ENCODE peak calls at places on chromosome 2, in four cellular contexts. E is K562, J is H1, D is HepG2. P is an unnamed sample. For H3K4me1, the result is how much of the 10 kb centered on the place peaks cover.

GRCh38 chr2:38653715-38654494 is 12.0 kb upstream of the GALM start:
- DNase-seq in E (no peak), J (no peak), D (peak), P (no peak)

GRCh38 chr2:58427572-58428285 is 186.6 kb upstream of the FANCL start:
- DNase-seq in E (no peak), J (peak), D (peak), P (peak)

GRCh38 chr2:168432565-168433186 is 23.4 kb upstream of the CERS6 start:
- DNase-seq in E (no peak), J (no peak), D (no peak), P (no peak)

GRCh38 chr2:23596316-23596885 is 211.4 kb downstream of the KLHL29 start:
- DNase-seq in E (no peak), J (no peak), D (no peak), P (no peak)

GRCh38 chr2:67294218-67294617 is 102.9 kb upstream of the ETAA1 start:
- DNase-seq in E (no peak), J (no peak), D (no peak), P (no peak)

GRCh38 chr2:148221166-148221565 is 200.3 kb downstream of the MBD5 start:
- DNase-seq in E (no peak), J (no peak), D (no peak), P (no peak)

GRCh38 chr2:133417410-133417809 is 150.9 kb downstream of the NCKAP5 start:
- DNase-seq in E (no peak), J (no peak), D (peak), P (no peak)

GRCh38 chr2:178584666-178585065 is 104.4 kb downstream of the PLEKHA3 start:
- DNase-seq in E (no peak), J (no peak), D (no peak), P (no peak)

GRCh38 chr2:44962176-44962695 is 20.7 kb downstream of the SIX3 start:
- DNase-seq in E (no peak), J (no peak), D (no peak), P (no peak)

GRCh38 chr2:54341656-54342055 is 85.6 kb upstream of the TSPYL6 start:
- DNase-seq in E (no peak), J (no peak), D (no peak), P (no peak)

GRCh38 chr2:59254279-59254678 is 1013.2 kb upstream of the FANCL start:
- DNase-seq in E (no peak), J (no peak), D (no peak), P (no peak)

GRCh38 chr2:186695081-186695756 is 1.4 kb downstream of the FAM171B start:
- DNase-seq in E (no peak), J (no peak), D (no peak), P (no peak)

GRCh38 chr2:19879115-19879514 is 22.7 kb downstream of the TTC32 start:
- DNase-seq in E (no peak), J (peak), D (no peak), P (no peak)

GRCh38 chr2:175730025-175730424 is 272.0 kb downstream of the LNPK start:
- DNase-seq in E (no peak), J (no peak), D (peak), P (no peak)

GRCh38 chr2:191749181-191749540 is 71.2 kb downstream of the NABP1 start:
- DNase-seq in E (no peak), J (no peak), D (no peak), P (no peak)

GRCh38 chr2:31736695-31737454 is 156.1 kb upstream of the SRD5A2 start:
- DNase-seq in E (no peak), J (no peak), D (peak), P (no peak)

GRCh38 chr2:168138911-168139310 is 108.5 kb downstream of the STK39 start:
- DNase-seq in E (no peak), J (no peak), D (no peak), P (no peak)

GRCh38 chr2:220279372-220279771 is 651.9 kb downstream of the SLC4A3 start:
- DNase-seq in E (no peak), J (no peak), D (no peak), P (peak)

GRCh38 chr2:134120160-134120717 is 133.6 kb upstream of the MGAT5 start:
- DNase-seq in E (peak), J (peak), D (no peak), P (no peak)

GRCh38 chr2:160457588-160457987 is 36.0 kb downstream of the RBMS1 start:
- DNase-seq in E (no peak), J (no peak), D (no peak), P (no peak)

GRCh38 chr2:207217442-207217841 is 51.7 kb upstream of the KLF7 start:
- DNase-seq in E (no peak), J (no peak), D (no peak), P (no peak)

GRCh38 chr2:42796427-42797248 is 4.3 kb upstream of the HAAO start:
- DNase-seq in E (no peak), J (no peak), D (no peak), P (no peak)

GRCh38 chr2:157173740-157174184 is 83.7 kb upstream of the GALNT5 start:
- DNase-seq in E (no peak), J (no peak), D (no peak), P (peak)

GRCh38 chr2:173750332-173750731 is 214.8 kb downstream of the SP3 start:
- DNase-seq in E (no peak), J (no peak), D (no peak), P (no peak)

GRCh38 chr2:10079931-10080535 is at the start of gene CYS1:
- DNase-seq in E (peak), J (peak), D (no peak), P (peak)

GRCh38 chr2:104698276-104698675 is 155.6 kb upstream of the POU3F3 start:
- DNase-seq in E (no peak), J (no peak), D (no peak), P (no peak)

GRCh38 chr2:188285049-188285448 is 6.6 kb upstream of the GULP1 start:
- DNase-seq in E (no peak), J (no peak), D (no peak), P (no peak)

GRCh38 chr2:71282493-71282892 is 49.1 kb upstream of the ZNF638 start:
- DNase-seq in E (no peak), J (no peak), D (peak), P (no peak)

GRCh38 chr2:60553992-60554648 is 666 bp upstream of the BCL11A start:
- DNase-seq in E (peak), J (peak), D (no peak), P (no peak)

GRCh38 chr2:2234398-2234797 is 96.7 kb downstream of the MYT1L start:
- DNase-seq in E (no peak), J (no peak), D (no peak), P (no peak)

GRCh38 chr2:227627769-227628168 is 10.5 kb downstream of the SCYGR4 start:
- DNase-seq in E (no peak), J (no peak), D (no peak), P (no peak)

GRCh38 chr2:114661926-114662670 is 219.7 kb downstream of the DPP10 start:
- DNase-seq in E (no peak), J (peak), D (no peak), P (peak)

GRCh38 chr2:172938713-172939375 is 136.8 kb upstream of the MAP3K20 start:
- DNase-seq in E (no peak), J (no peak), D (no peak), P (no peak)

GRCh38 chr2:163157411-163157810 is 318.8 kb upstream of the KCNH7 start:
- DNase-seq in E (no peak), J (no peak), D (no peak), P (no peak)

GRCh38 chr2:24925815-24926214 is 5.8 kb upstream of the ADCY3 start:
- DNase-seq in E (no peak), J (no peak), D (no peak), P (no peak)

GRCh38 chr2:24924732-24925131 is 4.7 kb upstream of the ADCY3 start:
- DNase-seq in E (no peak), J (no peak), D (no peak), P (no peak)

GRCh38 chr2:24928036-24928435 is 8.0 kb upstream of the ADCY3 start:
- DNase-seq in E (no peak), J (no peak), D (no peak), P (no peak)

GRCh38 chr2:24926220-24926601 is 6.2 kb upstream of the ADCY3 start:
- DNase-seq in E (no peak), J (no peak), D (no peak), P (no peak)

DNA sequence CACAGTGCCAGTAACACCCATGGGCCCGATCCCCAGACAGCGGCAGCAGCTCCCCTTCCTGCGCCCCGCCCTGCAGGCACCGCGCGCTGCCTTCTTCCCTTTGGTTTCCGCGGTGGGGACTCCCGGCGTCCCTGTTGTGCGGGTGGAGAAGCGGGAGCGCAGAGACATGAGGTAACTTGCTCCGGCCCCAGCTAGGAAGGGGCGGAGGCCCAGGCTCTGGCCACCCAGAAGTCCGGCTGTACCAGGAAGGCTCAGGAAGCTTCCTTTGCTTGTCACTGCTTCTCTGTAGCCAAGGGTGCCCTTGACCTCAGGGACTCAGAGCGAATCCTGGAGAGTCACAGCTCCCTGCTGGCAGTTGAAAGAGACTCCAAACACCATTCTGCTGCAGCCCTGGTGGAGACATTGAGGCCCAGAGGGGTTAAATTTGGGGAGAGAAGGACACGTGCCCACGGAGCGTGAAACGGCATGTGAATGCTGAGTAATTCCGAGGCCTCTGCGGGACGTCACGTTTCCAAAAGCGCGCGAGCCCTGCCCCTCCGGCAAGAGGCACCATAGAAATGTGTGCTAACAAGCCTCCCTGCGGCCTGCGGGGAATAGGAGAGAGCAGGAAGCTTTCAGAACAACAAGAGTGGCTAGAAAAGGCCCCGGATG is 6.7 kb upstream of the ADCY3 start:
- DNase-seq in E (no peak), J (peak), D (no peak), P (no peak)
- TF ChIP-seq RFX5 in E (no peak), J (no peak), D (no peak), P (no peak)

GRCh38 chr2:14350856-14351255 is 281.7 kb upstream of the LRATD1 start:
- DNase-seq in E (no peak), J (no peak), D (no peak), P (no peak)
- TF ChIP-seq JUN in E (no peak), J (no peak), D (no peak), P (no peak)

GRCh38 chr2:101732199-101732598 is 34.7 kb downstream of the MAP4K4 start:
- DNase-seq in E (no peak), J (no peak), D (no peak), P (no peak)
- H3K4me1 ChIP-seq in E (under half), J (under half), D (half or more), P (half or more)

GRCh38 chr2:105744909-105745853 is at the start of gene NCK2:
- DNase-seq in E (peak), J (peak), D (no peak), P (peak)
- TF ChIP-seq RFX5 in E (no peak), J (no peak), D (no peak), P (no peak)

DNA sequence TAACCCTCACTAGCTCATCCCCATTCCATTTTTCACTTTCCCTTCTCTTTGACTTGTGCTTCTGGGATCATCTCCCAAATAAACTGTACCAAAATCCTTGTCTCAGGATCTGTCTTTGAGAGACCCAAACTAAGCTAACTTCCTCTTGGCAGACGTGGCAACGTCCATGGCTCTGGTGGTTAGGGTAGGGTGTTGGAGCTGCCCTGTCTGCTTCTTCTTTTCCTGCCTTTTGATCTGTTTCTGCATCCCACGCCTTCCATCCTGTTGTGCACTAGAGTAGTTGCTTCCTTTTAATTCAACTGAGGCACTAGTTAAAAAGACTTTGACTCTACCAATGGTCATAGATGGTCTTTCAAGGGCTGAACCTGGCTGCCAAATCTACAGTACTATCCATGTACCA is 5.5 kb upstream of the MAP4K4 start:
- DNase-seq in E (no peak), J (no peak), D (no peak), P (no peak)
- TF ChIP-seq JUN in E (no peak), J (no peak), D (no peak), P (no peak)

DNA sequence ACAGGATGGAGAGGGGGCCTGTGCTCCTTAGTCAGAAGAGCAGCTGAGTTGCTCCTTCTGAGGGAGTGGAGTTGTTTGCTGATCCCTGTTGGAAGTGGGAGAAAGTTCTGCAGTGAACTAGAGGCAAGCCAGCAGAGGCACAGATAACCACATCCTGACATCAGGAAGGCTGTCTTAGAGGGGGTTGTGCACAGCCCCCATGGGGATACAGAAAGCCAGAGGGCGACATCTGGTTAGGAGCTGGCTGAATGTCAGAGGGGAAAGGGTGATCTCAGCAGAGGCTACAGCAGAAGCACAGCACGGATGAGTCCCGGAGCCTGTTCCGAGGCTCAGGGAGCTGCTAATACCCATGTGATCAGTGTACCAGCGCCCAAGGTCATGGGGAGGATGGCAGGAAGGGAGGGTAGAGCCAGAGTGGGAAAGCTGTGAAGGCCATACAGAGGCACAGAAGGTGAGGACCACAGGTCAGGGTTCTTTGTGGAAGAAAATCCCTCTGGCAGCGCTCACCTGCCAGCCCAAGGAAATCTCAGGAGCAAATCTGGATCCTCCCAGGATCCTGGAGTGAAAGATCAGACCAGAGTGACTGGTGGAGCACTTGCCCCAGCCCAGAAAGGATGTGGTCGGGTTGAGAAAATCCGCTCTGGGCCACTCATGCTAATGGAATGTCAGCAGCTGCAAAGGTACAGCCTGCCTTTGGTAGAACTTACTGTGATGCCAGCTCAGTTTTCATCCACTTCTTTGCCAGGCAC is 111.8 kb downstream of the STPG4 start:
- DNase-seq in E (no peak), J (peak), D (peak), P (peak)
- H3K4me1 ChIP-seq in E (under half), J (under half), D (half or more), P (half or more)

GRCh38 chr2:72782520-72782919 is 43.3 kb downstream of the EXOC6B start:
- DNase-seq in E (no peak), J (no peak), D (no peak), P (no peak)

GRCh38 chr2:72779495-72779894 is 46.3 kb downstream of the EXOC6B start:
- DNase-seq in E (no peak), J (no peak), D (no peak), P (no peak)

GRCh38 chr2:72781500-72781899 is 44.3 kb downstream of the EXOC6B start:
- DNase-seq in E (no peak), J (no peak), D (no peak), P (no peak)

GRCh38 chr2:72778410-72778809 is 47.4 kb downstream of the EXOC6B start:
- DNase-seq in E (no peak), J (no peak), D (peak), P (peak)

GRCh38 chr2:72780483-72780882 is 45.4 kb downstream of the EXOC6B start:
- DNase-seq in E (no peak), J (no peak), D (peak), P (peak)
- TF ChIP-seq RFX5 in E (no peak), J (no peak), D (no peak), P (no peak)

GRCh38 chr2:230600881-230601280 is 111.8 kb upstream of the CAB39 start:
- DNase-seq in E (no peak), J (no peak), D (no peak), P (no peak)

GRCh38 chr2:230599854-230600253 is 112.8 kb upstream of the CAB39 start:
- DNase-seq in E (no peak), J (no peak), D (no peak), P (no peak)

GRCh38 chr2:230601510-230601909 is 111.1 kb upstream of the CAB39 start:
- DNase-seq in E (no peak), J (no peak), D (no peak), P (no peak)

GRCh38 chr2:230600285-230600684 is 112.4 kb upstream of the CAB39 start:
- DNase-seq in E (no peak), J (no peak), D (no peak), P (no peak)

DNA sequence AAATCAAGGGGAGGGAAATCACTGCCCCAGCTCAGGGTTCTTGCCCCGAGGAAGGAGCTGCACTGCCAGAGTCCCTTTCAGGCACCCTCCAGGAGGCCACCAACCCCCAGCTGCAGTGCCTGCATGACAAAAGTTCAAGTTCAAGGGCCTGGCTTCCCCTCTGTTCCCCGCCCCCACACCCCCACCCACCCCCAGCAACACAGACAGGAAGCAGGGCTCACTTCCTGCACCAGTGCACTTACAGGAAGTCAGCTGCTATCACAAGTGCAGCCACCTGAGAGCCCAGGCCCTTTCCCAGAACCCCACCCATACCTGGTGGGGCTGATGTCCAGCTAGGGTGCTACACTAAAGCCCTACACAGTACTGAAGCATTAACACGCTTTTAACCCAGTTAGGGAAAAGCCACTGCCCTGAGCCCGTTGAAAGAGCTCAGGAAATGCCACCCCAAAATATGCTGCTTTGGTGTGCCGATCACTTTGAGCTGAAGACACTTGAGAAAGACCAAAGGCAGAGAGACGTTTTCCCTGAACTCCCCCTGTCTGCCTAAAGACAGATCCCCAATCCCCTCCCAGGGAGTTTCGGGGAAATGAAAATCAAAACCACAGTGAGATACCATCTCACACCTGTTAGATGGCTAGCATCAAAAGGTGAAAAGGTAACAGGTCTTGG is 109.9 kb upstream of the CAB39 start:
- DNase-seq in E (no peak), J (no peak), D (no peak), P (no peak)
- TF ChIP-seq JUN in E (no peak), J (no peak), D (no peak), P (no peak)

DNA sequence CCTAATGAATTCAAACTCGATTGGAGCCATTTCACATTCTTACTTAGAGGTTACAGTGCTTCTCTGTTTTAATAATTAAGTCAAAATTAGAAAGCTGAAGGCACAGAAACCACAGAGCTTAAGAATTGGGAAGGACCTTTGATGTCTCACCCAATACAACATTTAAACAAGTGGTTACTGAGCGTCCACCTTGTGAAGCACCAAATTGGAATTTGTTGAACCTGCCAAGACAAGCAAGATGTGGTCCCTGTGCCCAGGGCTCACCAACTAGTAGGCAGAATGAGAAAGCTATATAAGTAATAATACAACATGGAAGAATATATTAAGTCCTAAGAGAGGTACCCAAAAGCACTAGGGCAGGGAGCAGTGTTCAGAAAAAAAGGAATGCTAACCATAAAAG is 64.5 kb upstream of the NPAS2 start:
- DNase-seq in E (no peak), J (no peak), D (no peak), P (no peak)
- H3K4me1 ChIP-seq in E (under half), J (under half), D (under half), P (half or more)

P was measured in A549.